ENCODE peak calls at places on chromosomes 7 and 10, in seven cellular contexts. A is lower lobe of right lung, Q is colonic mucosa, H is mammary epithelial cell, W is cardiac muscle cell, M is psoas muscle, Z is neural progenitor cell. C is an unnamed sample.

GRCh38 chr7:106022193-106022821 is 59.2 kb downstream of the CDHR3 start:
- DNase-seq in A (no peak), Q (no peak), H (peak), W (no peak), M (no peak), Z (no peak), C (no peak)

GRCh38 chr10:125048101-125048864 is 106.4 kb downstream of the ZRANB1 start:
- DNase-seq in A (peak), Q (peak), H (peak), W (peak), M (peak), Z (peak), C (peak)

GRCh38 chr10:132811891-132812481 is 26.0 kb upstream of the NKX6-2 start:
- DNase-seq in A (peak), Q (no peak), H (no peak), W (no peak), M (peak), Z (no peak), C (no peak)

GRCh38 chr10:79488303-79488702 is 24.0 kb upstream of the EIF5AL1 start:
- DNase-seq in A (no peak), Q (peak), H (peak), W (no peak), M (peak), Z (no peak), C (peak)

GRCh38 chr10:99658622-99659030 is 683 bp upstream of the ENTPD7 start:
- DNase-seq in A (peak), Q (peak), H (peak), W (peak), M (peak), Z (peak), C (no peak)

GRCh38 chr7:33130184-33130583 is 820 bp downstream of the BBS9 start:
- DNase-seq in A (no peak), Q (no peak), H (peak), W (no peak), M (no peak), Z (peak), C (no peak)

GRCh38 chr10:29481906-29482440 is 152.8 kb downstream of the SVIL start:
- DNase-seq in A (no peak), Q (no peak), H (no peak), W (no peak), M (peak), Z (no peak), C (no peak)

GRCh38 chr10:62109532-62110293 is 158.9 kb downstream of the RTKN2 start:
- DNase-seq in A (no peak), Q (no peak), H (no peak), W (no peak), M (no peak), Z (no peak), C (no peak)

GRCh38 chr10:63261496-63261895 is 128.4 kb downstream of the NRBF2 start:
- DNase-seq in A (no peak), Q (no peak), H (no peak), W (no peak), M (no peak), Z (no peak), C (no peak)

GRCh38 chr10:72200883-72201282 is 14.9 kb upstream of the ANAPC16 start:
- DNase-seq in A (no peak), Q (no peak), H (no peak), W (no peak), M (no peak), Z (no peak), C (no peak)

GRCh38 chr10:35735412-35735811 is 93.3 kb upstream of the FZD8 start:
- DNase-seq in A (no peak), Q (no peak), H (peak), W (no peak), M (no peak), Z (no peak), C (no peak)

GRCh38 chr10:52451817-52452216 is 137.7 kb downstream of the DKK1 start:
- DNase-seq in A (no peak), Q (no peak), H (peak), W (no peak), M (no peak), Z (no peak), C (no peak)

GRCh38 chr10:29032229-29032628 is 256.6 kb upstream of the LYZL1 start:
- DNase-seq in A (no peak), Q (no peak), H (no peak), W (no peak), M (no peak), Z (no peak), C (no peak)

GRCh38 chr7:100895956-100896742 is 461 bp upstream of the ACHE start:
- DNase-seq in A (no peak), Q (peak), H (no peak), W (peak), M (peak), Z (peak), C (no peak)

GRCh38 chr10:61635946-61636345 is 26.8 kb upstream of the CABCOCO1 start:
- DNase-seq in A (no peak), Q (no peak), H (peak), W (no peak), M (no peak), Z (no peak), C (no peak)

GRCh38 chr10:3281911-3282310 is 109.3 kb upstream of the PITRM1 start:
- DNase-seq in A (no peak), Q (no peak), H (no peak), W (no peak), M (no peak), Z (no peak), C (no peak)

GRCh38 chr7:66841898-66842297 is 79.1 kb upstream of the TMEM248 start:
- DNase-seq in A (no peak), Q (no peak), H (no peak), W (no peak), M (no peak), Z (no peak), C (no peak)

GRCh38 chr7:42237162-42237821 is at the start of gene GLI3:
- DNase-seq in A (peak), Q (peak), H (peak), W (peak), M (peak), Z (peak), C (peak)

GRCh38 chr7:43891069-43891955 is 15.1 kb downstream of the URGCP start:
- DNase-seq in A (no peak), Q (no peak), H (no peak), W (no peak), M (no peak), Z (no peak), C (no peak)

GRCh38 chr7:91306266-91306665 is 42.0 kb downstream of the FZD1 start:
- DNase-seq in A (no peak), Q (no peak), H (no peak), W (no peak), M (no peak), Z (no peak), C (no peak)

GRCh38 chr7:155746188-155746587 is 66.1 kb downstream of the SHH start:
- DNase-seq in A (no peak), Q (no peak), H (no peak), W (no peak), M (no peak), Z (no peak), C (no peak)

GRCh38 chr10:18216482-18216881 is 76.3 kb downstream of the CACNB2 start:
- DNase-seq in A (no peak), Q (no peak), H (no peak), W (peak), M (no peak), Z (peak), C (no peak)
- TF ChIP-seq CTCF in A (peak), Q (no peak), H (no peak), W (peak), M (no peak), Z (peak), C (no peak)

GRCh38 chr10:122194251-122194650 is 76.8 kb upstream of the BTBD16 start:
- DNase-seq in A (no peak), Q (no peak), H (no peak), W (no peak), M (no peak), Z (no peak), C (no peak)
- H3K4me3 ChIP-seq in A (no peak), Q (no peak), H (no peak), W (no peak), M (no peak), Z (no peak), C (no peak)

GRCh38 chr10:75647675-75648074 is 216.3 kb downstream of the LRMDA start:
- DNase-seq in A (no peak), Q (no peak), H (no peak), W (no peak), M (no peak), Z (no peak), C (no peak)

GRCh38 chr10:75646931-75647330 is 215.5 kb downstream of the LRMDA start:
- DNase-seq in A (no peak), Q (no peak), H (no peak), W (no peak), M (no peak), Z (no peak), C (no peak)

GRCh38 chr10:75643944-75644820 is 212.8 kb downstream of the LRMDA start:
- DNase-seq in A (no peak), Q (no peak), H (no peak), W (no peak), M (no peak), Z (no peak), C (no peak)

GRCh38 chr10:75646218-75646915 is 214.9 kb downstream of the LRMDA start:
- DNase-seq in A (no peak), Q (no peak), H (no peak), W (no peak), M (no peak), Z (no peak), C (no peak)

GRCh38 chr10:75645704-75646103 is 214.3 kb downstream of the LRMDA start:
- DNase-seq in A (no peak), Q (no peak), H (no peak), W (no peak), M (no peak), Z (no peak), C (no peak)
- H3K27ac ChIP-seq in A (no peak), Q (no peak), H (no peak), W (no peak), M (no peak), Z (no peak), C (no peak)

GRCh38 chr7:102125127-102125561 is 161.5 kb upstream of the SH2B2 start:
- DNase-seq in A (peak), Q (no peak), H (no peak), W (peak), M (peak), Z (peak), C (peak)
- TF ChIP-seq CTCF in A (no peak), Q (no peak), H (no peak), W (peak), M (no peak), Z (no peak), C (no peak)

GRCh38 chr10:95277201-95277570 is 13.6 kb downstream of the PDLIM1 start:
- DNase-seq in A (no peak), Q (peak), H (no peak), W (no peak), M (peak), Z (no peak), C (no peak)
- H3K4me3 ChIP-seq in A (no peak), Q (no peak), H (no peak), W (no peak), M (no peak), Z (no peak), C (no peak)